ENCODE peak calls at places on chromosomes 6 and 20, in five cellular contexts. One of them, this sample, is unnamed.

GRCh38 chr20:35237486-35237885 is 11.0 kb downstream of the MMP24 start:
- DNase-seq in K562: no peak
- DNase-seq in stomach: no peak
- DNase-seq in spleen: no peak
- DNase-seq in HCT116: no peak
- DNase-seq in this sample: no peak

GRCh38 chr20:62753626-62754025 is 42.6 kb upstream of the MRGBP start:
- DNase-seq in spleen: peak
- DNase-seq in HCT116: no peak
- DNase-seq in stomach: no peak
- DNase-seq in K562: no peak
- DNase-seq in this sample: peak

GRCh38 chr6:44292661-44293365 is 20.3 kb downstream of the AARS2 start:
- DNase-seq in K562: no peak
- DNase-seq in spleen: no peak
- DNase-seq in HCT116: no peak
- DNase-seq in stomach: no peak
- DNase-seq in this sample: no peak

GRCh38 chr6:2634151-2634964 is 116.4 kb downstream of the MYLK4 start:
- DNase-seq in spleen: peak
- DNase-seq in HCT116: peak
- DNase-seq in stomach: peak
- DNase-seq in K562: peak
- DNase-seq in this sample: peak

GRCh38 chr6:166998256-166999144 is 697 bp upstream of the CEP43 start:
- DNase-seq in K562: peak
- DNase-seq in spleen: peak
- DNase-seq in HCT116: no peak
- DNase-seq in stomach: peak
- DNase-seq in this sample: peak

GRCh38 chr20:35661013-35661412 is 3.7 kb downstream of the CPNE1 start:
- DNase-seq in stomach: no peak
- DNase-seq in HCT116: peak
- DNase-seq in spleen: no peak
- DNase-seq in K562: no peak
- DNase-seq in this sample: no peak

GRCh38 chr6:14671261-14671681 is 553.7 kb downstream of the CD83 start:
- DNase-seq in HCT116: no peak
- DNase-seq in spleen: no peak
- DNase-seq in stomach: peak
- DNase-seq in K562: no peak
- DNase-seq in this sample: no peak

GRCh38 chr6:80742481-80742880 is 636.0 kb downstream of the BCKDHB start:
- DNase-seq in stomach: no peak
- DNase-seq in spleen: no peak
- DNase-seq in HCT116: peak
- DNase-seq in K562: peak
- DNase-seq in this sample: no peak

GRCh38 chr6:124487778-124488431 is 474.3 kb upstream of the RNF217 start:
- DNase-seq in K562: no peak
- DNase-seq in spleen: no peak
- DNase-seq in HCT116: no peak
- DNase-seq in stomach: no peak
- DNase-seq in this sample: no peak

GRCh38 chr6:134453792-134454510 is 136.0 kb upstream of the SGK1 start:
- DNase-seq in HCT116: no peak
- DNase-seq in spleen: no peak
- DNase-seq in stomach: peak
- DNase-seq in K562: no peak
- DNase-seq in this sample: no peak

GRCh38 chr6:32195902-32196681 is 3.6 kb upstream of the GPSM3 start:
- DNase-seq in K562: peak
- DNase-seq in spleen: peak
- DNase-seq in stomach: peak
- DNase-seq in HCT116: peak
- DNase-seq in this sample: peak

GRCh38 chr6:39302669-39303424 is 11.4 kb downstream of the KCNK17 start:
- DNase-seq in K562: peak
- DNase-seq in stomach: peak
- DNase-seq in HCT116: peak
- DNase-seq in spleen: peak
- DNase-seq in this sample: peak

GRCh38 chr6:72911463-72912153 is 289.7 kb downstream of the KCNQ5 start:
- DNase-seq in K562: no peak
- DNase-seq in spleen: no peak
- DNase-seq in HCT116: no peak
- DNase-seq in stomach: no peak
- DNase-seq in this sample: no peak

GRCh38 chr6:82264824-82265223 is 17.3 kb upstream of the IBTK start:
- DNase-seq in stomach: no peak
- DNase-seq in HCT116: no peak
- DNase-seq in K562: no peak
- DNase-seq in spleen: no peak
- DNase-seq in this sample: no peak

GRCh38 chr6:57250348-57250747 is 28.2 kb upstream of the RAB23 start:
- DNase-seq in stomach: no peak
- DNase-seq in K562: no peak
- DNase-seq in spleen: no peak
- DNase-seq in HCT116: no peak
- DNase-seq in this sample: no peak

GRCh38 chr6:57247603-57248002 is 25.5 kb upstream of the RAB23 start:
- DNase-seq in HCT116: no peak
- DNase-seq in spleen: no peak
- DNase-seq in stomach: no peak
- DNase-seq in K562: no peak
- DNase-seq in this sample: no peak

GRCh38 chr6:57252137-57252536 is 30.0 kb upstream of the RAB23 start:
- DNase-seq in stomach: no peak
- DNase-seq in K562: no peak
- DNase-seq in HCT116: no peak
- DNase-seq in spleen: no peak
- DNase-seq in this sample: no peak

GRCh38 chr6:57246307-57246706 is 24.2 kb upstream of the RAB23 start:
- DNase-seq in HCT116: no peak
- DNase-seq in K562: no peak
- DNase-seq in stomach: no peak
- DNase-seq in spleen: no peak
- DNase-seq in this sample: no peak

GRCh38 chr6:57248311-57248895 is 26.3 kb upstream of the RAB23 start:
- DNase-seq in stomach: no peak
- DNase-seq in K562: peak
- DNase-seq in HCT116: no peak
- DNase-seq in spleen: no peak
- DNase-seq in this sample: no peak
- TF ChIP-seq POLR2A in stomach: no peak
- TF ChIP-seq POLR2A in K562: no peak
- TF ChIP-seq POLR2A in HCT116: no peak
- TF ChIP-seq POLR2A in spleen: no peak
- TF ChIP-seq POLR2A in this sample: no peak

GRCh38 chr6:133184798-133185380 is 56.3 kb upstream of the EYA4 start:
- DNase-seq in HCT116: no peak
- DNase-seq in K562: peak
- DNase-seq in stomach: no peak
- DNase-seq in spleen: no peak
- DNase-seq in this sample: no peak
- TF ChIP-seq CTCF in HCT116: peak
- TF ChIP-seq CTCF in K562: no peak
- TF ChIP-seq CTCF in stomach: peak
- TF ChIP-seq CTCF in spleen: no peak
- TF ChIP-seq CTCF in this sample: no peak

GRCh38 chr6:73923899-73924485 is 228.0 kb downstream of the CD109 start:
- DNase-seq in spleen: no peak
- DNase-seq in HCT116: no peak
- DNase-seq in stomach: no peak
- DNase-seq in K562: no peak
- DNase-seq in this sample: no peak
- TF ChIP-seq POLR2AphosphoS5 in spleen: no peak
- TF ChIP-seq POLR2AphosphoS5 in HCT116: no peak
- TF ChIP-seq POLR2AphosphoS5 in stomach: no peak
- TF ChIP-seq POLR2AphosphoS5 in K562: no peak
- TF ChIP-seq POLR2AphosphoS5 in this sample: no peak

GRCh38 chr6:146336200-146336599 is 207.4 kb upstream of the RAB32 start:
- DNase-seq in spleen: no peak
- DNase-seq in HCT116: no peak
- DNase-seq in stomach: no peak
- DNase-seq in K562: no peak
- DNase-seq in this sample: no peak
- TF ChIP-seq POLR2A in spleen: no peak
- TF ChIP-seq POLR2A in HCT116: no peak
- TF ChIP-seq POLR2A in stomach: no peak
- TF ChIP-seq POLR2A in K562: no peak
- TF ChIP-seq POLR2A in this sample: no peak

GRCh38 chr6:154591220-154591619 is 80.7 kb upstream of the CNKSR3 start:
- DNase-seq in stomach: no peak
- DNase-seq in spleen: no peak
- DNase-seq in HCT116: no peak
- DNase-seq in K562: no peak
- DNase-seq in this sample: no peak
- TF ChIP-seq CTCF in stomach: no peak
- TF ChIP-seq CTCF in spleen: no peak
- TF ChIP-seq CTCF in HCT116: no peak
- TF ChIP-seq CTCF in K562: no peak
- TF ChIP-seq CTCF in this sample: no peak

DNA sequence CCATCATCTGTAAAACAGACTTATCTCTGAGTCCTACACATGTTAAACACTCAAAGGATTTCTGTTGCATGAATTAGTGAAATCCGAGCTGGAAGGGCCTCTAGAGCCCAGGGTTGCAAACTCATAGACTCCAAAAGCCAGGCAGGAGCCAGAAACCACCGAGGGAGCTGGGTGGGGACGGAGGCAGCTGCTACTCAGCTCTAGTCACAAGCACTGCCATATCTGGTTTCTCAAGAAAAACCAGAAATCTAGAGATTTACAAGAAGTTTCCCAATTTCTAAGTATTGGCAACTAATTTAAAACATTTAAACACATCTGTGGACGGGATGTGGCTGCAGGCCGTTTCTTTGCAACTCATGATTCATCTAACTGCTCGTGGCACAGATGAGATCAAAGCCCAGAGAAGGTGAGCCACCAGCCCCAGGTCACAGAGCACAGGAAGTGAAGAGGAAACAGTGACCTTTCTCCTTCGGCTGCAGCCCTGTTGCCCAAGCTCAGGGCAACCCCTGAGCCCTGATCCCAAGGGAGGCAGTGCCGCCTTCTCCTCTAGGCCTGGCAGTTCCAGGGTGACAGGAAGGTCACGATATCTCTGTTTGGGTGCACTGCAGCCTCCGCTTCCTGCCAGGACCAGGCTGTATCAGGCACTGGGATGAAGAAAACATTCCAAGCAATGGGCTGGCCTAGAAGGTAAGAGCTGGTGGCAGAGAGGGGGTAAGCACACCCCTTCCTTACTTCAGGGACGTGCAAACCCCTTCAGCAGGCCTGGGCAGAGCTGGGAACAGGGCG is 26.4 kb upstream of the PTGIS start:
- DNase-seq in K562: no peak
- DNase-seq in stomach: peak
- DNase-seq in spleen: no peak
- DNase-seq in HCT116: no peak
- DNase-seq in this sample: no peak
- TF ChIP-seq POLR2AphosphoS5 in K562: no peak
- TF ChIP-seq POLR2AphosphoS5 in stomach: peak
- TF ChIP-seq POLR2AphosphoS5 in spleen: no peak
- TF ChIP-seq POLR2AphosphoS5 in HCT116: no peak
- TF ChIP-seq POLR2AphosphoS5 in this sample: peak

This sample was measured in upper lobe of left lung.